ENCODE peak calls at places on chromosomes 2 and 18, in ten cellular contexts. A, N, C, T, D, E, R, U, K and I are unnamed samples.

GRCh38 chr2:189113963-189114362 is 65.6 kb downstream of the COL5A2 start:
- DNase-seq in A (no peak), N (no peak), C (no peak), T (no peak), D (no peak), E (no peak), R (no peak), U (no peak), K (no peak), I (no peak)

GRCh38 chr2:218006741-218007140 is 3.9 kb upstream of the TNS1 start:
- DNase-seq in A (no peak), N (peak), C (no peak), T (no peak), D (no peak), E (peak), R (no peak), U (peak), K (no peak), I (no peak)

GRCh38 chr18:45958730-45959129 is 8.4 kb downstream of the EPG5 start:
- DNase-seq in A (no peak), N (no peak), C (no peak), T (no peak), D (no peak), E (no peak), R (no peak), U (peak), K (peak), I (no peak)

GRCh38 chr18:49495074-49495473 is 8.0 kb upstream of the C18orf32 start:
- DNase-seq in A (no peak), N (no peak), C (no peak), T (no peak), D (no peak), E (no peak), R (no peak), U (no peak), K (no peak), I (no peak)

GRCh38 chr2:120442923-120443571 is 97.1 kb downstream of the INHBB start:
- DNase-seq in A (peak), N (no peak), C (no peak), T (no peak), D (no peak), E (peak), R (no peak), U (peak), K (no peak), I (no peak)

GRCh38 chr18:24315170-24315569 is 82.5 kb downstream of the OSBPL1A start:
- DNase-seq in A (no peak), N (no peak), C (no peak), T (no peak), D (no peak), E (no peak), R (no peak), U (peak), K (peak), I (no peak)

GRCh38 chr2:167192833-167193232 is 304.6 kb downstream of the XIRP2 start:
- DNase-seq in A (no peak), N (no peak), C (no peak), T (no peak), D (no peak), E (no peak), R (no peak), U (peak), K (no peak), I (no peak)

GRCh38 chr2:179104736-179105135 is 54.8 kb upstream of the CCDC141 start:
- DNase-seq in A (no peak), N (no peak), C (no peak), T (no peak), D (no peak), E (peak), R (no peak), U (peak), K (peak), I (no peak)

GRCh38 chr2:99481941-99482340 is 7.9 kb downstream of the REV1 start:
- DNase-seq in A (no peak), N (no peak), C (no peak), T (no peak), D (no peak), E (peak), R (no peak), U (peak), K (no peak), I (no peak)

GRCh38 chr2:151437630-151438029 is 27.9 kb downstream of the RIF1 start:
- DNase-seq in A (no peak), N (no peak), C (peak), T (no peak), D (no peak), E (peak), R (no peak), U (peak), K (peak), I (no peak)

GRCh38 chr2:120576509-120577474 is 158.9 kb upstream of the GLI2 start:
- DNase-seq in A (no peak), N (peak), C (no peak), T (no peak), D (no peak), E (no peak), R (no peak), U (no peak), K (no peak), I (no peak)

GRCh38 chr2:192286093-192286701 is 91.5 kb upstream of the TMEFF2 start:
- DNase-seq in A (no peak), N (peak), C (peak), T (no peak), D (no peak), E (peak), R (no peak), U (peak), K (peak), I (no peak)

GRCh38 chr2:25534455-25534854 is 138.9 kb downstream of the DTNB start:
- DNase-seq in A (no peak), N (no peak), C (no peak), T (no peak), D (no peak), E (no peak), R (no peak), U (no peak), K (no peak), I (no peak)

GRCh38 chr2:118982039-118982438 is 40.0 kb downstream of the MARCO start:
- DNase-seq in A (no peak), N (no peak), C (no peak), T (no peak), D (no peak), E (no peak), R (no peak), U (no peak), K (no peak), I (no peak)

GRCh38 chr2:18527822-18528221 is 32.6 kb downstream of the RDH14 start:
- DNase-seq in A (no peak), N (no peak), C (no peak), T (no peak), D (no peak), E (no peak), R (no peak), U (no peak), K (no peak), I (no peak)

GRCh38 chr2:145635706-145636427 is 1115.9 kb upstream of the ZEB2 start:
- DNase-seq in A (no peak), N (no peak), C (no peak), T (no peak), D (no peak), E (no peak), R (no peak), U (no peak), K (no peak), I (no peak)